ENCODE peak calls at places on chromosomes 4 and X, in ten cellular contexts. One of them, this sample, is unnamed.
A peak's percentile ranks its signal among the peaks of the same experiment; 100 is the strongest.

GRCh38 chr4:25928956-25929336 is 14.9 kb downstream of the SMIM20 start:
- DNase-seq in heart left ventricle: no peak
- DNase-seq in OCI-LY7: no peak
- DNase-seq in colonic mucosa: no peak
- DNase-seq in esophagus muscularis mucosa: no peak
- DNase-seq in DND-41: no peak
- DNase-seq in tibial nerve: no peak
- DNase-seq in CD4-positive, alpha-beta memory T cell: no peak
- DNase-seq in CD8-positive, alpha-beta memory T cell: no peak
- DNase-seq in pancreas: no peak
- DNase-seq in this sample: no peak

GRCh38 chr4:92101609-92102231 is 202.0 kb upstream of the GRID2 start:
- DNase-seq in heart left ventricle: no peak
- DNase-seq in tibial nerve: no peak
- DNase-seq in esophagus muscularis mucosa: no peak
- DNase-seq in OCI-LY7: no peak
- DNase-seq in colonic mucosa: no peak
- DNase-seq in pancreas: no peak
- DNase-seq in CD8-positive, alpha-beta memory T cell: no peak
- DNase-seq in CD4-positive, alpha-beta memory T cell: no peak
- DNase-seq in DND-41: no peak
- DNase-seq in this sample: no peak

GRCh38 chrX:139559383-139560042 is 29.0 kb downstream of the F9 start:
- DNase-seq in CD4-positive, alpha-beta memory T cell: no peak
- DNase-seq in OCI-LY7: peak; percentile 76
- DNase-seq in colonic mucosa: peak; percentile 44
- DNase-seq in tibial nerve: no peak
- DNase-seq in pancreas: peak; percentile 5
- DNase-seq in CD8-positive, alpha-beta memory T cell: no peak
- DNase-seq in esophagus muscularis mucosa: no peak
- DNase-seq in DND-41: peak; percentile 5
- DNase-seq in heart left ventricle: no peak
- DNase-seq in this sample: no peak

GRCh38 chrX:110346681-110347080 is 12.0 kb upstream of the RTL9 start:
- DNase-seq in CD4-positive, alpha-beta memory T cell: no peak
- DNase-seq in OCI-LY7: no peak
- DNase-seq in colonic mucosa: no peak
- DNase-seq in pancreas: no peak
- DNase-seq in DND-41: no peak
- DNase-seq in CD8-positive, alpha-beta memory T cell: no peak
- DNase-seq in esophagus muscularis mucosa: no peak
- DNase-seq in heart left ventricle: peak; percentile 30
- DNase-seq in tibial nerve: no peak
- DNase-seq in this sample: no peak

GRCh38 chr4:150181536-150181935 is 103.3 kb downstream of the DCLK2 start:
- DNase-seq in OCI-LY7: no peak
- DNase-seq in tibial nerve: no peak
- DNase-seq in CD8-positive, alpha-beta memory T cell: no peak
- DNase-seq in heart left ventricle: no peak
- DNase-seq in esophagus muscularis mucosa: peak; percentile 64
- DNase-seq in DND-41: no peak
- DNase-seq in CD4-positive, alpha-beta memory T cell: no peak
- DNase-seq in pancreas: no peak
- DNase-seq in colonic mucosa: no peak
- DNase-seq in this sample: peak; percentile 12

GRCh38 chr4:26687728-26688127 is 103.8 kb downstream of the TBC1D19 start:
- DNase-seq in CD8-positive, alpha-beta memory T cell: no peak
- DNase-seq in pancreas: no peak
- DNase-seq in tibial nerve: no peak
- DNase-seq in DND-41: no peak
- DNase-seq in CD4-positive, alpha-beta memory T cell: no peak
- DNase-seq in esophagus muscularis mucosa: no peak
- DNase-seq in colonic mucosa: no peak
- DNase-seq in heart left ventricle: no peak
- DNase-seq in OCI-LY7: no peak
- DNase-seq in this sample: no peak

GRCh38 chr4:24704152-24704551 is 91.2 kb upstream of the SOD3 start:
- DNase-seq in colonic mucosa: no peak
- DNase-seq in OCI-LY7: no peak
- DNase-seq in heart left ventricle: no peak
- DNase-seq in CD8-positive, alpha-beta memory T cell: no peak
- DNase-seq in pancreas: no peak
- DNase-seq in DND-41: no peak
- DNase-seq in tibial nerve: no peak
- DNase-seq in CD4-positive, alpha-beta memory T cell: no peak
- DNase-seq in esophagus muscularis mucosa: no peak
- DNase-seq in this sample: no peak

GRCh38 chr4:151415978-151416377 is 7.0 kb downstream of the FHIP1A start:
- DNase-seq in CD8-positive, alpha-beta memory T cell: no peak
- DNase-seq in pancreas: no peak
- DNase-seq in heart left ventricle: no peak
- DNase-seq in esophagus muscularis mucosa: no peak
- DNase-seq in colonic mucosa: no peak
- DNase-seq in OCI-LY7: no peak
- DNase-seq in CD4-positive, alpha-beta memory T cell: no peak
- DNase-seq in tibial nerve: no peak
- DNase-seq in DND-41: no peak
- DNase-seq in this sample: no peak

GRCh38 chrX:107629533-107629909 is 1.2 kb downstream of the PRPS1 start:
- DNase-seq in esophagus muscularis mucosa: no peak
- DNase-seq in DND-41: peak; percentile 8
- DNase-seq in tibial nerve: no peak
- DNase-seq in CD4-positive, alpha-beta memory T cell: peak; percentile 10
- DNase-seq in colonic mucosa: no peak
- DNase-seq in OCI-LY7: peak; percentile 48
- DNase-seq in pancreas: no peak
- DNase-seq in heart left ventricle: no peak
- DNase-seq in CD8-positive, alpha-beta memory T cell: no peak
- DNase-seq in this sample: no peak

GRCh38 chrX:119885554-119886428 is 9.9 kb upstream of the AKAP14 start:
- DNase-seq in OCI-LY7: peak; percentile 13
- DNase-seq in colonic mucosa: peak; percentile 29
- DNase-seq in heart left ventricle: no peak
- DNase-seq in CD4-positive, alpha-beta memory T cell: peak; percentile 59
- DNase-seq in CD8-positive, alpha-beta memory T cell: peak; percentile 12
- DNase-seq in pancreas: no peak
- DNase-seq in DND-41: peak; percentile 9
- DNase-seq in esophagus muscularis mucosa: no peak
- DNase-seq in tibial nerve: no peak
- DNase-seq in this sample: no peak

GRCh38 chrX:55220119-55220794 is at the start of gene PAGE5:
- DNase-seq in DND-41: peak; percentile 5
- DNase-seq in esophagus muscularis mucosa: no peak
- DNase-seq in CD8-positive, alpha-beta memory T cell: no peak
- DNase-seq in heart left ventricle: no peak
- DNase-seq in tibial nerve: no peak
- DNase-seq in pancreas: no peak
- DNase-seq in OCI-LY7: no peak
- DNase-seq in CD4-positive, alpha-beta memory T cell: peak; percentile 9
- DNase-seq in colonic mucosa: no peak
- DNase-seq in this sample: no peak

GRCh38 chrX:323721-324628 is 5.4 kb upstream of the GTPBP6 start:
- DNase-seq in CD8-positive, alpha-beta memory T cell: peak; percentile 34
- DNase-seq in heart left ventricle: peak; percentile 38
- DNase-seq in pancreas: no peak
- DNase-seq in tibial nerve: no peak
- DNase-seq in DND-41: peak; percentile 40
- DNase-seq in colonic mucosa: no peak
- DNase-seq in esophagus muscularis mucosa: no peak
- DNase-seq in OCI-LY7: peak; percentile 71
- DNase-seq in CD4-positive, alpha-beta memory T cell: peak; percentile 39
- DNase-seq in this sample: no peak

GRCh38 chr4:100738388-100739165 is 220.8 kb upstream of the EMCN start:
- DNase-seq in pancreas: no peak
- DNase-seq in OCI-LY7: no peak
- DNase-seq in esophagus muscularis mucosa: no peak
- DNase-seq in colonic mucosa: peak; percentile 38
- DNase-seq in heart left ventricle: no peak
- DNase-seq in CD4-positive, alpha-beta memory T cell: no peak
- DNase-seq in CD8-positive, alpha-beta memory T cell: no peak
- DNase-seq in DND-41: no peak
- DNase-seq in tibial nerve: no peak
- DNase-seq in this sample: no peak

GRCh38 chrX:1305411-1305810 is 31.2 kb upstream of the IL3RA start:
- DNase-seq in heart left ventricle: no peak
- DNase-seq in pancreas: no peak
- DNase-seq in esophagus muscularis mucosa: no peak
- DNase-seq in DND-41: no peak
- DNase-seq in OCI-LY7: no peak
- DNase-seq in CD8-positive, alpha-beta memory T cell: no peak
- DNase-seq in CD4-positive, alpha-beta memory T cell: no peak
- DNase-seq in tibial nerve: no peak
- DNase-seq in colonic mucosa: no peak
- DNase-seq in this sample: no peak

DNA sequence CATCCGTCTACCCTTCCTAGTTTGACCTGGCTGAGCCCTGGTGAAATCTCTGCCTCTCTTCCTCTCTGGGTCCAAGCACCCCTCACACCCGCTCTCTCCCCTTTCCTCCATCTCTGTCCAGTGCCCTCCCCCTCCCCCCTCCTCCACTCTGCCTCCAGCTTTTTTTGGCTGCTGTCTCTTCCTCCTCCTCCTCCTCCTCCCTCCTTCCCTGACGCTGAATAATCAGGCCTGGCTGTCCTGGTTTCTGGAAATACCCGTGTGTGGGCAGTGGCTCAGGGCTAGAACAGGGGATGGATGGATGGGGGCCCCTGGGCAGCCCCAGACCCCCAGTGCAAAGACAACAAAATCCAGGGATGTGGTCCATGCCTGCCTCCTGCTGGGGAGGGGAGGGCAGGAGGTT is 4.7 kb upstream of the SYP start:
- DNase-seq in esophagus muscularis mucosa: no peak
- DNase-seq in CD4-positive, alpha-beta memory T cell: no peak
- DNase-seq in heart left ventricle: no peak
- DNase-seq in colonic mucosa: no peak
- DNase-seq in pancreas: no peak
- DNase-seq in OCI-LY7: no peak
- DNase-seq in tibial nerve: no peak
- DNase-seq in CD8-positive, alpha-beta memory T cell: no peak
- DNase-seq in DND-41: no peak
- DNase-seq in this sample: no peak
- H3K27ac ChIP-seq in esophagus muscularis mucosa: no peak overlapping the region
- H3K27ac ChIP-seq in CD4-positive, alpha-beta memory T cell: no peak overlapping the region
- H3K27ac ChIP-seq in heart left ventricle: no peak overlapping the region
- H3K27ac ChIP-seq in colonic mucosa: no peak overlapping the region
- H3K27ac ChIP-seq in pancreas: no peak overlapping the region
- H3K27ac ChIP-seq in OCI-LY7: no peak overlapping the region
- H3K27ac ChIP-seq in tibial nerve: no peak overlapping the region
- H3K27ac ChIP-seq in CD8-positive, alpha-beta memory T cell: no peak overlapping the region
- H3K27ac ChIP-seq in DND-41: no peak overlapping the region
- H3K27ac ChIP-seq in this sample: no peak overlapping the region

GRCh38 chrX:129728061-129728460 is 10.7 kb upstream of the XPNPEP2 start:
- DNase-seq in heart left ventricle: no peak
- DNase-seq in esophagus muscularis mucosa: no peak
- DNase-seq in DND-41: no peak
- DNase-seq in OCI-LY7: no peak
- DNase-seq in CD4-positive, alpha-beta memory T cell: no peak
- DNase-seq in pancreas: no peak
- DNase-seq in colonic mucosa: no peak
- DNase-seq in tibial nerve: no peak
- DNase-seq in CD8-positive, alpha-beta memory T cell: no peak
- DNase-seq in this sample: no peak

GRCh38 chrX:129721870-129722269 is 16.9 kb upstream of the XPNPEP2 start:
- DNase-seq in CD8-positive, alpha-beta memory T cell: no peak
- DNase-seq in DND-41: no peak
- DNase-seq in colonic mucosa: no peak
- DNase-seq in heart left ventricle: no peak
- DNase-seq in CD4-positive, alpha-beta memory T cell: peak; percentile 21
- DNase-seq in OCI-LY7: no peak
- DNase-seq in tibial nerve: no peak
- DNase-seq in pancreas: no peak
- DNase-seq in esophagus muscularis mucosa: no peak
- DNase-seq in this sample: no peak

GRCh38 chrX:129723511-129723910 is 15.3 kb upstream of the XPNPEP2 start:
- DNase-seq in OCI-LY7: no peak
- DNase-seq in esophagus muscularis mucosa: no peak
- DNase-seq in heart left ventricle: no peak
- DNase-seq in CD8-positive, alpha-beta memory T cell: no peak
- DNase-seq in tibial nerve: no peak
- DNase-seq in CD4-positive, alpha-beta memory T cell: no peak
- DNase-seq in DND-41: no peak
- DNase-seq in pancreas: no peak
- DNase-seq in colonic mucosa: no peak
- DNase-seq in this sample: no peak

GRCh38 chrX:129726307-129727111 is 12.3 kb upstream of the XPNPEP2 start:
- DNase-seq in heart left ventricle: peak; percentile 68
- DNase-seq in CD4-positive, alpha-beta memory T cell: peak; percentile 24
- DNase-seq in DND-41: no peak
- DNase-seq in CD8-positive, alpha-beta memory T cell: peak; percentile 12
- DNase-seq in OCI-LY7: peak; percentile 23
- DNase-seq in pancreas: peak; percentile 14
- DNase-seq in tibial nerve: peak; percentile 33
- DNase-seq in esophagus muscularis mucosa: no peak
- DNase-seq in colonic mucosa: peak; percentile 56
- DNase-seq in this sample: peak; percentile 33

DNA sequence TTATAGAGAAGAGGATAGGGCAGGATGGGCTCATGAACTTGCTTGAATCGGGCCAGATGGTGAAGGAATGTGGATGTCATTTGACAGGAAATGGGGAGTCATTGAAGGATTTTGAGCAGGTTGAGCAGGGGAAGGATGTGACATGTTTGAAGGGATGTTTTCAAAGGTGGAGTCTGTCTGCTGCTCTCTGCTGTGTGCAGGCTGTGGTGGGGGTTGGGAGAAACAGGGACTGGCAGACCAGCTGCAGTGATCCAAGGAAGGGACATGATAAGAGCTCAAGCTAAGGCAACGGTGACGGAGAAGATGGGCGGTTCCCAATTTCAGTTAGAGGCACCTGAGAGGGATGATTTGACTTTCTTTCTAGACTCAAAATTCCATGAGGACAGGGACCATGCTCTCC is 14.0 kb upstream of the XPNPEP2 start:
- DNase-seq in heart left ventricle: no peak
- DNase-seq in pancreas: no peak
- DNase-seq in colonic mucosa: no peak
- DNase-seq in CD8-positive, alpha-beta memory T cell: no peak
- DNase-seq in esophagus muscularis mucosa: no peak
- DNase-seq in CD4-positive, alpha-beta memory T cell: no peak
- DNase-seq in OCI-LY7: no peak
- DNase-seq in tibial nerve: no peak
- DNase-seq in DND-41: no peak
- DNase-seq in this sample: no peak
- H3K27ac ChIP-seq in heart left ventricle: no peak overlapping the region
- H3K27ac ChIP-seq in pancreas: no peak overlapping the region
- H3K27ac ChIP-seq in colonic mucosa: no peak overlapping the region
- H3K27ac ChIP-seq in CD8-positive, alpha-beta memory T cell: no peak overlapping the region
- H3K27ac ChIP-seq in esophagus muscularis mucosa: no peak overlapping the region
- H3K27ac ChIP-seq in CD4-positive, alpha-beta memory T cell: no peak overlapping the region
- H3K27ac ChIP-seq in OCI-LY7: no peak overlapping the region
- H3K27ac ChIP-seq in tibial nerve: no peak overlapping the region
- H3K27ac ChIP-seq in DND-41: peak overlapping the region; percentile 39
- H3K27ac ChIP-seq in this sample: no peak overlapping the region

GRCh38 chr4:113682730-113683129 is 78.8 kb downstream of the CAMK2D start:
- DNase-seq in DND-41: no peak
- DNase-seq in tibial nerve: no peak
- DNase-seq in CD8-positive, alpha-beta memory T cell: no peak
- DNase-seq in OCI-LY7: no peak
- DNase-seq in esophagus muscularis mucosa: no peak
- DNase-seq in CD4-positive, alpha-beta memory T cell: no peak
- DNase-seq in heart left ventricle: no peak
- DNase-seq in pancreas: no peak
- DNase-seq in colonic mucosa: no peak
- DNase-seq in this sample: no peak
- H3K27ac ChIP-seq in DND-41: no peak overlapping the region
- H3K27ac ChIP-seq in tibial nerve: no peak overlapping the region
- H3K27ac ChIP-seq in CD8-positive, alpha-beta memory T cell: no peak overlapping the region
- H3K27ac ChIP-seq in OCI-LY7: peak overlapping the region; percentile 89
- H3K27ac ChIP-seq in esophagus muscularis mucosa: no peak overlapping the region
- H3K27ac ChIP-seq in CD4-positive, alpha-beta memory T cell: no peak overlapping the region
- H3K27ac ChIP-seq in heart left ventricle: peak overlapping the region; percentile 78
- H3K27ac ChIP-seq in pancreas: no peak overlapping the region
- H3K27ac ChIP-seq in colonic mucosa: peak overlapping the region; percentile 11
- H3K27ac ChIP-seq in this sample: no peak overlapping the region

GRCh38 chrX:2928583-2929434 is at the start of gene ARSD:
- DNase-seq in OCI-LY7: no peak
- DNase-seq in tibial nerve: peak; percentile 86
- DNase-seq in colonic mucosa: peak; percentile 96
- DNase-seq in CD8-positive, alpha-beta memory T cell: peak; percentile 41
- DNase-seq in esophagus muscularis mucosa: peak; percentile 96
- DNase-seq in pancreas: peak; percentile 90
- DNase-seq in DND-41: no peak
- DNase-seq in CD4-positive, alpha-beta memory T cell: peak; percentile 39
- DNase-seq in heart left ventricle: peak; percentile 93
- DNase-seq in this sample: peak; percentile 23
- H3K27ac ChIP-seq in OCI-LY7: no peak within 1 kb of the TSS
- H3K27ac ChIP-seq in tibial nerve: peak within 1 kb of the TSS; percentile 98
- H3K27ac ChIP-seq in colonic mucosa: peak within 1 kb of the TSS; percentile 98
- H3K27ac ChIP-seq in CD8-positive, alpha-beta memory T cell: no peak within 1 kb of the TSS
- H3K27ac ChIP-seq in esophagus muscularis mucosa: peak within 1 kb of the TSS; percentile 94
- H3K27ac ChIP-seq in pancreas: peak within 1 kb of the TSS; percentile 99
- H3K27ac ChIP-seq in DND-41: no peak within 1 kb of the TSS
- H3K27ac ChIP-seq in CD4-positive, alpha-beta memory T cell: no peak within 1 kb of the TSS
- H3K27ac ChIP-seq in heart left ventricle: peak within 1 kb of the TSS; percentile 87
- H3K27ac ChIP-seq in this sample: peak within 1 kb of the TSS; percentile 82

This sample was measured in caudate nucleus.